ENCODE peak calls at places on chromosomes 4 and X, in six cellular contexts. N is NCI-H2029 treated with DMSO at 0.1 percent for 48 hours, P is fibroblast of the conjunctiva, Q is T-helper 9 cell, G is psoas muscle, F is WTC11. H is an unnamed sample.

GRCh38 chr4:14897217-14897616 is 105.1 kb upstream of the CPEB2 start:
- DNase-seq in N (no peak), P (no peak), Q (no peak), G (no peak), F (no peak), H (no peak)

GRCh38 chr4:10013722-10014121 is 7.6 kb downstream of the SLC2A9 start:
- DNase-seq in N (no peak), P (no peak), Q (no peak), G (no peak), F (peak; percentile 86), H (peak; percentile 52)

GRCh38 chrX:129534816-129535578 is 5.1 kb upstream of the OCRL start:
- DNase-seq in N (no peak), P (no peak), Q (no peak), G (no peak), F (no peak), H (no peak)

GRCh38 chr4:88659061-88659889 is 38.4 kb downstream of the NAP1L5 start:
- DNase-seq in N (no peak), P (peak; percentile 77), Q (no peak), G (peak; percentile 50), F (peak; percentile 32), H (peak; percentile 9)

GRCh38 chr4:148065069-148065468 is 333.2 kb downstream of the ARHGAP10 start:
- DNase-seq in N (no peak), P (peak; percentile 21), Q (no peak), G (no peak), F (no peak), H (no peak)

GRCh38 chr4:94889961-94890360 is 132.2 kb downstream of the BMPR1B start:
- DNase-seq in N (no peak), P (peak; percentile 39), Q (no peak), G (no peak), F (no peak), H (no peak)

GRCh38 chr4:74751247-74751646 is 43.1 kb downstream of the BTC start:
- DNase-seq in N (no peak), P (no peak), Q (no peak), G (no peak), F (no peak), H (no peak)

GRCh38 chrX:148416931-148417330 is 83.5 kb upstream of the AFF2 start:
- DNase-seq in N (no peak), P (no peak), Q (no peak), G (no peak), F (no peak), H (no peak)

GRCh38 chr4:76723916-76724315 is 174.0 kb downstream of the SOWAHB start:
- DNase-seq in N (no peak), P (peak; percentile 54), Q (no peak), G (no peak), F (no peak), H (no peak)

GRCh38 chrX:46383006-46383405 is 162.2 kb downstream of the ZNF674 start:
- DNase-seq in N (no peak), P (no peak), Q (no peak), G (no peak), F (no peak), H (no peak)

GRCh38 chrX:22095306-22095705 is 63.2 kb downstream of the PHEX start:
- DNase-seq in N (no peak), P (peak; percentile 20), Q (no peak), G (peak; percentile 68), F (no peak), H (no peak)

GRCh38 chr4:136505020-136505419 is 1027.3 kb downstream of the PCDH18 start:
- DNase-seq in N (no peak), P (no peak), Q (no peak), G (no peak), F (no peak), H (no peak)

GRCh38 chrX:39453847-39454645 is 643.7 kb downstream of the BCOR start:
- DNase-seq in N (no peak), P (no peak), Q (no peak), G (no peak), F (no peak), H (no peak)

GRCh38 chr4:184400375-184400870 is 73.9 kb downstream of the IRF2 start:
- DNase-seq in N (no peak), P (peak; percentile 87), Q (no peak), G (peak; percentile 42), F (no peak), H (no peak)

GRCh38 chr4:119744580-119744979 is 116.0 kb upstream of the PDE5A start:
- DNase-seq in N (no peak), P (no peak), Q (no peak), G (no peak), F (no peak), H (no peak)

GRCh38 chrX:48972214-48973164 is 845 bp upstream of the KCND1 start:
- DNase-seq in N (no peak), P (peak; percentile 28), Q (no peak), G (no peak), F (peak; percentile 65), H (no peak)

GRCh38 chr4:6962211-6963041 is 52.8 kb downstream of the TBC1D14 start:
- DNase-seq in N (peak; percentile 5), P (no peak), Q (no peak), G (no peak), F (no peak), H (no peak)

GRCh38 chr4:169975131-169975836 is 50.9 kb downstream of the MFAP3L start:
- DNase-seq in N (no peak), P (no peak), Q (no peak), G (no peak), F (no peak), H (no peak)

GRCh38 chr4:23888421-23889319 is 1.2 kb downstream of the PPARGC1A start:
- DNase-seq in N (peak; percentile 52), P (peak; percentile 36), Q (no peak), G (no peak), F (no peak), H (no peak)

GRCh38 chr4:87250294-87250693 is 29.9 kb upstream of the KLHL8 start:
- DNase-seq in N (no peak), P (no peak), Q (no peak), G (no peak), F (no peak), H (no peak)

GRCh38 chr4:2081540-2081939 is 22.4 kb downstream of the NAT8L start:
- DNase-seq in N (no peak), P (no peak), Q (no peak), G (no peak), F (no peak), H (no peak)

GRCh38 chrX:111504941-111505340 is 6.5 kb upstream of the SERTM2 start:
- DNase-seq in N (no peak), P (no peak), Q (no peak), G (no peak), F (no peak), H (no peak)

GRCh38 chr4:105126311-105127153 is 20.1 kb upstream of the TET2 start:
- DNase-seq in N (no peak), P (peak; percentile 49), Q (no peak), G (no peak), F (no peak), H (no peak)

GRCh38 chr4:73869130-73870055 is at the start of gene CXCL1:
- DNase-seq in N (no peak), P (no peak), Q (no peak), G (peak; percentile 61), F (peak; percentile 62), H (no peak)

GRCh38 chrX:39725114-39725513 is 372.6 kb downstream of the BCOR start:
- DNase-seq in N (no peak), P (no peak), Q (no peak), G (no peak), F (no peak), H (no peak)

GRCh38 chr4:17814140-17814539 is 3.4 kb downstream of the NCAPG start:
- DNase-seq in N (no peak), P (no peak), Q (no peak), G (no peak), F (no peak), H (no peak)

GRCh38 chr4:108749119-108749518 is 13.7 kb downstream of the ETNPPL start:
- DNase-seq in N (no peak), P (no peak), Q (no peak), G (no peak), F (no peak), H (no peak)

GRCh38 chr4:138898282-138898681 is 117.3 kb upstream of the NOCT start:
- DNase-seq in N (no peak), P (no peak), Q (no peak), G (no peak), F (no peak), H (no peak)

H was measured in 8988T.